ENCODE peak calls at places on chromosomes 13 and 19, in seven cellular contexts. Z is GM23338, R is PC-9, J is OCI-LY7, K is SK-N-SH, I is GM23248, A is HCT116. X is an unnamed sample. For H3K9me2, the result is how much of the 10 kb centered on the place peaks cover.

GRCh38 chr13:73618275-73618865 is 515.8 kb downstream of the KLF12 start:
- DNase-seq in J (no peak), K (no peak), R (no peak), Z (peak), A (no peak), I (no peak), X (peak)

GRCh38 chr13:111947876-111948275 is 119.1 kb upstream of the SOX1 start:
- DNase-seq in A (no peak), R (no peak), K (no peak), Z (no peak), J (no peak), I (no peak), X (no peak)

GRCh38 chr19:31541396-31541795 is 192.2 kb upstream of the TSHZ3 start:
- DNase-seq in A (no peak), K (no peak), J (no peak), R (no peak), I (no peak), Z (no peak), X (no peak)

GRCh38 chr19:13920940-13921744 is 15.1 kb downstream of the CC2D1A start:
- DNase-seq in A (peak), K (peak), J (peak), R (no peak), I (peak), Z (peak), X (peak)

GRCh38 chr13:22748866-22749586 is 431.8 kb upstream of the SGCG start:
- DNase-seq in A (no peak), R (no peak), K (no peak), J (no peak), Z (no peak), I (peak), X (no peak)

GRCh38 chr13:21717817-21718216 is 46.9 kb downstream of the FGF9 start:
- DNase-seq in J (no peak), Z (peak), K (no peak), R (no peak), A (no peak), I (no peak), X (peak)

GRCh38 chr19:11384778-11385129 is 640 bp upstream of the EPOR start:
- DNase-seq in K (no peak), J (no peak), R (no peak), I (no peak), A (no peak), Z (no peak), X (no peak)

GRCh38 chr19:55550321-55550650 is 4.9 kb upstream of the SBK3 start:
- DNase-seq in Z (peak), J (no peak), K (no peak), A (no peak), I (no peak), R (no peak), X (no peak)

GRCh38 chr19:2424686-2425621 is 2.4 kb downstream of the TIMM13 start:
- DNase-seq in Z (peak), I (peak), A (no peak), R (no peak), J (no peak), K (peak), X (peak)

GRCh38 chr19:47447470-47448359 is 24.0 kb downstream of the SLC8A2 start:
- DNase-seq in A (peak), Z (peak), I (peak), K (peak), R (peak), J (peak), X (peak)

GRCh38 chr19:17743874-17744273 is 7.4 kb upstream of the FCHO1 start:
- DNase-seq in A (no peak), R (no peak), I (peak), J (no peak), K (no peak), Z (no peak), X (peak)

GRCh38 chr13:44160549-44161278 is 212.9 kb upstream of the SERP2 start:
- DNase-seq in J (no peak), A (no peak), Z (no peak), K (no peak), I (no peak), R (no peak), X (peak)

GRCh38 chr13:48505597-48506091 is 27.2 kb downstream of the RCBTB2 start:
- DNase-seq in A (no peak), I (peak), K (no peak), Z (no peak), J (peak), R (no peak), X (no peak)

GRCh38 chr19:40225440-40226305 is 816 bp downstream of the CCNP start:
- DNase-seq in Z (peak), K (no peak), A (no peak), R (no peak), J (no peak), I (peak), X (no peak)

GRCh38 chr13:92355213-92355612 is 871.4 kb upstream of the GPC6 start:
- DNase-seq in Z (peak), I (no peak), A (no peak), R (no peak), K (peak), J (peak), X (peak)

GRCh38 chr19:1266116-1266817 is 2.9 kb upstream of the CIRBP start:
- DNase-seq in K (peak), R (peak), I (peak), J (peak), Z (peak), A (no peak), X (peak)

GRCh38 chr13:30870916-30871712 is 35.0 kb upstream of the MEDAG start:
- DNase-seq in A (no peak), I (no peak), Z (peak), K (no peak), R (no peak), J (no peak), X (no peak)

GRCh38 chr13:110555601-110556223 is 5.8 kb downstream of the RAB20 start:
- DNase-seq in K (no peak), Z (no peak), J (peak), I (no peak), A (no peak), R (peak), X (peak)

GRCh38 chr19:40829205-40829604 is 21.0 kb downstream of the CYP2A6 start:
- DNase-seq in J (no peak), R (no peak), A (no peak), I (no peak), Z (no peak), K (no peak), X (no peak)

GRCh38 chr13:41311607-41312500 is 787 bp downstream of the NAA16 start:
- DNase-seq in R (peak), J (peak), Z (peak), I (peak), A (no peak), K (peak), X (peak)

GRCh38 chr13:40318366-40318765 is 348.1 kb downstream of the FOXO1 start:
- DNase-seq in J (peak), R (peak), Z (no peak), A (no peak), K (peak), I (peak), X (no peak)

GRCh38 chr13:30047154-30047874 is 196.9 kb upstream of the UBL3 start:
- DNase-seq in A (no peak), R (no peak), J (no peak), K (no peak), I (peak), Z (no peak), X (no peak)

GRCh38 chr19:15584095-15584494 is 30.9 kb upstream of the CYP4F8 start:
- DNase-seq in R (no peak), I (no peak), Z (no peak), K (no peak), J (no peak), A (no peak), X (no peak)

GRCh38 chr19:33904681-33905080 is 108.0 kb downstream of the KCTD15 start:
- DNase-seq in J (no peak), R (no peak), K (peak), Z (peak), I (peak), A (no peak), X (peak)

GRCh38 chr13:85236431-85236830 is 562.8 kb downstream of the SLITRK6 start:
- DNase-seq in Z (no peak), I (no peak), J (no peak), K (no peak), R (peak), A (no peak), X (peak)

GRCh38 chr13:24220086-24220703 is 59.7 kb downstream of the SPATA13 start:
- DNase-seq in A (peak), Z (peak), J (peak), K (peak), I (peak), R (peak), X (peak)

GRCh38 chr13:73334459-73334858 is 275.7 kb downstream of the KLF5 start:
- DNase-seq in J (no peak), A (no peak), R (no peak), I (peak), K (no peak), Z (no peak), X (peak)

GRCh38 chr19:18292460-18292809 is 11.0 kb upstream of the JUND start:
- DNase-seq in I (no peak), R (peak), A (no peak), Z (peak), J (no peak), K (no peak), X (no peak)

GRCh38 chr13:22505489-22505888 is 675.3 kb upstream of the SGCG start:
- DNase-seq in I (peak), A (no peak), Z (no peak), K (no peak), R (no peak), J (no peak), X (no peak)

GRCh38 chr19:27753622-27754021 is 1459.3 kb downstream of the UQCRFS1 start:
- DNase-seq in I (no peak), R (no peak), J (no peak), Z (no peak), K (no peak), A (no peak), X (no peak)

GRCh38 chr19:13983213-13983889 is 22.8 kb downstream of the RFX1 start:
- DNase-seq in R (no peak), I (no peak), J (peak), A (no peak), Z (no peak), K (no peak), X (no peak)

GRCh38 chr13:67137044-67137735 is 92.9 kb downstream of the PCDH9 start:
- DNase-seq in I (no peak), R (no peak), A (no peak), Z (no peak), J (no peak), K (no peak), X (no peak)

GRCh38 chr13:32969516-32969941 is 46.7 kb upstream of the KL start:
- DNase-seq in J (no peak), I (peak), A (no peak), K (no peak), R (no peak), Z (no peak), X (no peak)

GRCh38 chr19:58170860-58171259 is 12.0 kb upstream of the ZNF274 start:
- DNase-seq in A (no peak), I (peak), Z (no peak), K (no peak), J (no peak), R (no peak), X (peak)

GRCh38 chr13:34308725-34309124 is 490.8 kb downstream of the RFC3 start:
- DNase-seq in R (no peak), Z (no peak), K (no peak), A (no peak), I (peak), J (no peak), X (no peak)

GRCh38 chr13:98315466-98315865 is 138.4 kb upstream of the RNF113B start:
- DNase-seq in J (no peak), Z (no peak), A (no peak), K (no peak), I (peak), R (no peak), X (no peak)

DNA sequence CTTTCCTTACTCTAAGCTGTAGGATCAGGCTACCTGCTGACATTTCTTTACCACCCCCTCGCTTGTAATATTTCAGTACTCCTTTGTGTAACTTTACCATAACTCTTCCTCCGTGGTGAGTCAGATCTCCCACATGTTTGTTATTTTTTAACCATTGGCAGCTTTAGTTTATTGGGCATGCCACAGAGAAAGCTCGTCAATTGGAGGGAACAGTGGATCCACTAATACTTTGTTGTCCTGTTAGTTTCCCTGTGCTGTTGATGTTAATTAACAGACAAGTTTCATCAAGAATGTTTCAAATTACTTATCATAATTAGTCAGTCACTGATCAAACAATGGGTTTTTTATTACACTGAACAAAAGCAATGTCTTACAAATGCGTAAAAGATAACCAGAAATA is 22.4 kb downstream of the EFNB2 start:
- DNase-seq in J (no peak), A (no peak), I (peak), R (no peak), Z (no peak), K (no peak), X (peak)
- H3K9me2 ChIP-seq in J (under half), A (under half), I (under half), R (under half), Z (under half), K (under half), X (under half)

GRCh38 chr13:113166266-113166665 is 7.8 kb downstream of the PROZ start:
- DNase-seq in R (no peak), I (no peak), Z (no peak), K (no peak), J (no peak), A (no peak), X (no peak)
- H3K9me2 ChIP-seq in R (under half), I (under half), Z (under half), K (under half), J (under half), A (under half), X (under half)

DNA sequence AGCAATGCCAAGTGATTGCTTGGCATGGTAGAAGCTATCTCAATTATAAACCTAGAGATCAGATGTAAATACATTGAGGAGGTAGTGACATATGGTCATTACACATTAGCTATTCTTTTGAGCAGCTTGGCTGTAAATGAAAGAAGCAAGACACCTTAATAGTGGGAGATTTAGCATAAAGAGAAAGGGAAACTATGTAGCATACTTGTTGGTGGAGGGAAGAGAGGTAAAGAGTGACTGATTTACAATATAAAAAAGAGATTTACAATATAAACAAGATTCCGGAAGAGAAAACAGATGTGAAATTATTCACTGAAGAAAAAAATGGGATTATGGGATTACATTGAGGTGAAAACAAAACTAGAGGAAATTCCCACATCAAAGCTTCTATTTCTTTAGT is 2009.6 kb downstream of the OLFM4 start:
- DNase-seq in K (no peak), R (no peak), Z (no peak), I (no peak), A (no peak), J (no peak), X (no peak)
- H3K9me2 ChIP-seq in K (under half), R (under half), Z (under half), I (under half), A (under half), J (under half), X (under half)

GRCh38 chr19:49574206-49574755 is 6.1 kb downstream of the NOSIP start:
- DNase-seq in R (no peak), J (no peak), A (no peak), I (peak), Z (no peak), K (no peak), X (no peak)

GRCh38 chr19:49570997-49571676 is 9.2 kb downstream of the NOSIP start:
- DNase-seq in Z (peak), A (no peak), I (no peak), J (peak), K (no peak), R (no peak), X (peak)

GRCh38 chr19:49573009-49573408 is 7.3 kb downstream of the NOSIP start:
- DNase-seq in K (no peak), A (no peak), J (no peak), Z (no peak), I (no peak), R (no peak), X (no peak)

GRCh38 chr19:49570138-49570856 is 10.1 kb downstream of the NOSIP start:
- DNase-seq in K (peak), R (peak), A (peak), Z (peak), I (peak), J (peak), X (peak)

DNA sequence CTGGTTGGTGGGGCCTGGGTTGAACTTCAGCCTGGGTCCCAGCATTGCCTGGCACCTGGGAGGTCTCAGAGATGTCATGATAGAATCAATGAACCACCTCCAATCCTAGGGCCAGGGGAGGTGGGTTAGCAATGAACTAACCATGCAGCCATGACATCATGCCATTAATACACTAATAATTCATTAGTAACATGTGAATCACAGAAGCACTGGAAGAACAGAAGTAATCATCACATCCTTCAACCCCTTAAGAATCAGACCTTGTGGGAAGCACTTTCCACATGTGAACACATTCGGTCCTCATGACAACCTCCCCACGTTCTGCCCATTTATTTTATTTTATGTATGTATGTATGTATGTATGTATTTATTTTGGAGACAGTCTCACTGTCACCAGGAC is 6.9 kb downstream of the NOSIP start:
- DNase-seq in J (no peak), A (no peak), Z (no peak), K (no peak), I (peak), R (no peak), X (no peak)
- H3K9me2 ChIP-seq in J (under half), A (under half), Z (under half), K (under half), I (under half), R (under half), X (under half)

DNA sequence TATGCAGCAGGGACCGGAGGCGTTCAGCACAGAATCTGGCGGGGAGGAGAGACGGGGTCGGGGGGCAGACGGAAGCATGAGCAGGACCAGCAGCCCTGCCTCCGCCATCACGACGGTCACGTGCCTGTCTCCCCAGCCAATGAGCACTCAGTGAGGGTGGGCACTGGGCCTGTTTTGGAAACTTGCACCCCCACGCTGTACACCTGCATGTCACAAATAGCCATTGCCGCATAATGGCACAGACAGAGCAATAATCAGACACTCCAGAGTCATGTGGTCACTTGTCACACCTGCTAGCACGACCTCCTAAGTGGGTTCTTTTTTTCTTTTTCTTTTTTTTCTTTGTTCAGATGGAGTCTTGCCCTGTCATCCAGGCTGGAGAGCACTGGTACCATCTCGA is 8.8 kb downstream of the ERCC2 start:
- DNase-seq in R (no peak), J (peak), I (no peak), Z (no peak), A (no peak), K (no peak), X (no peak)
- H3K9me2 ChIP-seq in R (under half), J (under half), I (under half), Z (under half), A (under half), K (under half), X (under half)

DNA sequence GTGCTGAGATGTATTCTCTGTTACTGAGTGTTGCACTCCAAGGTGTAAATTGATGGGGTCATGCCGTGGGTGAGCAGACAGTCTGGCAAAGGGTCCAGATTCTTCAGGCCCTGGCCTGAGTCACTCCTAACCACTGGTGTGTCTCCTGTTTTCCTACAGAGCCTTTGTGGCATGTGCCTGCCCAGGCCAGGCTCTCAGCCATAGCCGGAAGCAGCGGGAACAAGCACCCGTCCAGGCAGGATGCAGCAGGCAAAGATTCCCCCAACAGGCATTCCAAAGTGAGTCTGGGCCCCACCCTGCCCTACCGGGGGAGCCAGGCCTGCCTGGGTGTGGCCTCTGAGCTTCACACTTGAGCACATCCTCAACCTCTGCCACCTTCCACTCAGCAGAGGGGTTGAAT is 61.9 kb downstream of the DPF1 start:
- DNase-seq in A (no peak), J (no peak), Z (no peak), I (no peak), R (no peak), K (no peak), X (no peak)
- H3K9me2 ChIP-seq in A (under half), J (under half), Z (under half), I (under half), R (under half), K (under half), X (under half)

DNA sequence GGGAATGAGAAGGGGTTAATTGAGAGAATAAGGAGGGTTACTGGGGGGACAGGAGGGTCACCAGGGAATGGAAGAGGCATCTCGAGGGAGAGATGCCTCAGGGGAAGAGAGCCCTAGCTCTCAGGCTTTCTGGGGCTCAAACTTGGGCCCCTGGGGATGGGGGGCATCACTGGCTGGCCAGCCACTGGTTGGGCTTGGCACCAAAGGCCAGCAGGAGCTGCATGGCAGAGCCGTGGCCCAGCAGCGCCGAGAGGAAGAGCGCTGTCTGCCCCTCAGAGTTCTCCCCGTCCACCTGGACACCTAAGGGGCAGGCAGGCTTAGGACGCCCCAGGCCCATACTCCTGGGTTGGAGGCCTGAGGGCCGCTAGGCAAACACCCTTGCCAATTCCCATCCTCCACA is 17.5 kb downstream of the ARHGAP33 start:
- DNase-seq in I (no peak), J (no peak), R (no peak), Z (no peak), A (no peak), K (no peak), X (no peak)
- H3K9me2 ChIP-seq in I (under half), J (under half), R (under half), Z (under half), A (under half), K (under half), X (under half)